ENCODE peak calls at places on chromosomes 12 and 14, in four cellular contexts. S is IMR-90, K is right cardiac atrium, G is ovary. Z is an unnamed sample.

GRCh38 chr12:92107621-92108131 is 38.0 kb downstream of the BTG1 start:
- DNase-seq in G (no peak), S (no peak), K (no peak), Z (no peak)

GRCh38 chr12:72511493-72511892 is 239.3 kb downstream of the TRHDE start:
- DNase-seq in K (no peak), G (no peak), S (no peak), Z (no peak)

GRCh38 chr12:116894913-116895312 is 13.7 kb upstream of the HRK start:
- DNase-seq in G (no peak), S (no peak), K (no peak), Z (no peak)

GRCh38 chr12:14664434-14665023 is 31.9 kb downstream of the GUCY2C start:
- DNase-seq in K (no peak), S (peak), G (peak), Z (peak)

GRCh38 chr14:74456684-74457083 is 30.7 kb upstream of the SYNDIG1L start:
- DNase-seq in G (no peak), K (no peak), S (no peak), Z (no peak)

GRCh38 chr12:10941916-10942607 is 3.0 kb upstream of the TAS2R14 start:
- DNase-seq in K (no peak), S (no peak), G (no peak), Z (no peak)

GRCh38 chr14:60094306-60094897 is 2.7 kb downstream of the PCNX4 start:
- DNase-seq in G (no peak), S (peak), K (no peak), Z (no peak)

GRCh38 chr12:3342051-3342450 is 149.0 kb upstream of the PRMT8 start:
- DNase-seq in G (peak), S (peak), K (peak), Z (no peak)

GRCh38 chr12:84117190-84117589 is 795.4 kb downstream of the SLC6A15 start:
- DNase-seq in G (no peak), K (no peak), S (no peak), Z (no peak)

GRCh38 chr12:69985656-69986055 is 160.6 kb downstream of the MYRFL start:
- DNase-seq in G (no peak), K (peak), S (no peak), Z (peak)

GRCh38 chr12:87848248-87848868 is 180.8 kb downstream of the C12orf50 start:
- DNase-seq in G (no peak), S (peak), K (no peak), Z (no peak)

GRCh38 chr12:113056381-113056630 is 224 bp upstream of the DTX1 start:
- DNase-seq in G (no peak), K (no peak), S (no peak), Z (no peak)

GRCh38 chr14:65991124-65991523 is 495.0 kb upstream of the CCDC196 start:
- DNase-seq in K (no peak), G (no peak), S (no peak), Z (no peak)

GRCh38 chr14:29803045-29803444 is 124.6 kb downstream of the PRKD1 start:
- DNase-seq in G (no peak), K (no peak), S (no peak), Z (no peak)

GRCh38 chr12:92764820-92765219 is 62.0 kb downstream of the PLEKHG7 start:
- DNase-seq in K (no peak), G (no peak), S (peak), Z (no peak)

GRCh38 chr14:89899917-89900680 is 54.4 kb downstream of the EFCAB11 start:
- DNase-seq in K (no peak), G (no peak), S (peak), Z (no peak)

GRCh38 chr12:104805186-104805585 is 152.9 kb downstream of the SLC41A2 start:
- DNase-seq in K (no peak), G (no peak), S (peak), Z (no peak)

GRCh38 chr14:103450423-103450822 is 65.2 kb downstream of the MARK3 start:
- DNase-seq in G (no peak), S (no peak), K (no peak), Z (no peak)

GRCh38 chr12:7439579-7440505 is 4.1 kb downstream of the CD163L1 start:
- DNase-seq in K (peak), G (no peak), S (peak), Z (peak)
- H3K27ac ChIP-seq in K (no peak), G (no peak), S (no peak), Z (peak)

DNA sequence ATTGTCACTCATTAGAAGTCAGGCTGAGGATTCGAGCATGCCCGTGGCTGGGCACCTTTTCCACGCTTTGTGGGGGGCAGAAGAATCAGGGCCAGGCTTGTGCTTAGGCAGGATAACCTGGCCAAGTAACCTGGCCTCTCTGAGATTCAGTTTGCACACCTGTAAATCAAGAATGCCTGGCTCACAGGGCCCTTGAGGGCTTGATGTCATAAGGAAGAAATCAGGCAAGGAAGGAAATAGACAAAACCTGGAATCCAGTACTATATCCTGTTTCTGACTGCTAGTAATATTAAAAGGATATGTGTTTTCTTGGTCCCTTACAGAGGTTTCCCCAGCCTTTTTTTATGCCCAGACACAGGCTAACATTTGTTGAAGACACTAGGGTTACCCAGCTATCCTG is 91.9 kb downstream of the SAMD4A start:
- DNase-seq in S (no peak), K (no peak), G (no peak), Z (no peak)
- H3K4me3 ChIP-seq in S (no peak), K (no peak), G (no peak), Z (no peak)

DNA sequence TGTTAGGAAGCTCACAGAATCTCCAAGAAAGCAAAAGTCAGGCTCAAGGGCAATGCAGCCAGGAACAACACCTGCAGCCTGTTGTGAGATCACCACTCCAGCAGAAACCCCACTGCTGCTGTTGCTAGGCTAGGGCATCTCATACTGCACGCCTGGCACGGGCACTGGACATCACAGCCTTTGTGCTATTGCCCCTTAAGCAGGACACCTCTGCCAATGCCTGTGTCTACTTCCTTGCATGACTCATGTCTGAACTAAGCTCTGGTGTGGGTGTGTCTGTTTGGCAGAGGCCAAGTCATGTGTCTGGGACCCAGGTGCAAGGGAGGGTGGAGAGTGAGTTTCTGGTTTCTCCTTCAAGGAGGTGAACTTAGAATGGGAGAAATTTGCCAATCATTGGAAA is 10.0 kb upstream of the DDX47 start:
- DNase-seq in K (peak), S (peak), G (peak), Z (peak)
- H3K27ac ChIP-seq in K (no peak), S (peak), G (no peak), Z (peak)

DNA sequence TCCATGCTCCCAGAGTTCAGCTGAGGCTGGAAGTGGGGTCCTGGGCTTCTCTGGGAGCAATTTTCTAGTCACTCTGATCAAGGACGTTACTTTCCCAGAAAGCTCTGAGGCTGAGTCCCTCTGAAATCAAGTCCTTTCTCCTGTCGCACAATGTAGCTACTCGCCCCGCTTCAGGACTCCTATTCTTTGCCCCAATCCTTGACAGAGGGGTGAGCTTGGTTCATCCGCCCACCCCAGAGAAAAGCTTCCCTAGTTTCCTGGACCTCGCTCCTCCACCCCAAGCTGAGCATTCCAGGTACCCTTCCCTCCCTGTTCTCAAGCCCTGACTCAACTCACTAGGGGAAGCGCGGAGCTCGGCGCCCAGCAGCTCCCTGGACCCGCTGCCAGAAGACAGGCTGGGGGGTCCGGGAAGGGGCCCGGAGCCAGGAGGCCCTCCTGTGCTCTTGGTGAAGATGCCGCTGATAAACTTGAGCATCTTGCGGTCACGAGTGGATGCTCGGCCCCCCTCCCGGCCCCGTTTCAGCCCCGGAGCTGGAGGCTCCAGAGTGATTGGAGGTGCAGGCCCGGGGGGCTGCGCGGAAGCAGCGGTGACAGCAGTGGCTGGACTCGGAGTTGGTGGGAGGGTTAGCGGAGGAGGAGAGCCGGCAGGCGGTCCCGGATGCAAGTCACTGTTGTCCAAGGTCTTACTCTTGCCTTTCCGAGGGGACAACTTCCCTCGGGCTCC is 1.6 kb downstream of the AGAP2 start:
- DNase-seq in S (no peak), G (no peak), K (no peak), Z (no peak)
- H3K4me3 ChIP-seq in S (no peak), G (no peak), K (peak), Z (no peak)

GRCh38 chr12:6667559-6668210 is 4.8 kb upstream of the ING4 start:
- DNase-seq in G (no peak), K (no peak), S (no peak), Z (no peak)

GRCh38 chr12:6662602-6662905 is 365 bp downstream of the ING4 start:
- DNase-seq in G (no peak), S (no peak), K (no peak), Z (no peak)

GRCh38 chr12:6664902-6665301 is 2.0 kb upstream of the ING4 start:
- DNase-seq in G (no peak), K (no peak), S (no peak), Z (no peak)

GRCh38 chr12:6666211-6666610 is 3.3 kb upstream of the ING4 start:
- DNase-seq in S (no peak), K (no peak), G (no peak), Z (no peak)

GRCh38 chr12:6662906-6663742 is at the start of gene ING4:
- DNase-seq in G (peak), K (peak), S (peak), Z (peak)
- H3K27ac ChIP-seq in G (peak), K (peak), S (peak), Z (peak)

DNA sequence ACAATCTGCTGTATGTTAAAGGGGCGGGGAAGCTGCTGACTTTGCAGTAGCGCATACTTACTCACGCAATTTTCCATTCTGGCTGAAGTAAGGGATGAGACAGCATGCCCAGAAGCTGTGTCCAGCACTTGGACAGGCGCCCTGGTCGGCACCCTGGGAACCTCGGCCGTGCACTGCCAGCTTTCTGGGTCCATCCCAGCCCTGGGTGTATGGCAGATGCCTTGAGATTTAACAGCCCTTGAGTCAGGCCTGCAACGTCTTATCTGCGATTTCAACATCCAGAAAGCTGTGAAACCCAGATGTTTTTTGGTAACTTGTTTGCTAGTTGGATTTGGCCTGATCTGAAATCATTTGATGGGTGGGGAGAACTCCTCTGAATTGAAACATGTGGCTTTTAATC is 16.2 kb downstream of the EML1 start:
- DNase-seq in G (peak), K (peak), S (peak), Z (peak)
- H3K4me3 ChIP-seq in G (no peak), K (no peak), S (no peak), Z (no peak)

Z was measured in transverse colon.